ENCODE peak calls at places on chromosome 9, in nine cellular contexts. One of them, this sample, is unnamed.

GRCh38 chr9:127877566-127877998 is at the start of gene AK1:
- DNase-seq in IMR-90: peak
- DNase-seq in kidney: peak
- DNase-seq in Karpas-422: no peak
- DNase-seq in MM.1S: no peak
- DNase-seq in mesendoderm: peak
- DNase-seq in mesenchymal stem cell: peak
- DNase-seq in HCT116: no peak
- DNase-seq in neuronal stem cell: peak
- DNase-seq in this sample: peak

GRCh38 chr9:122213102-122213588 is 15.6 kb downstream of the LHX6 start:
- DNase-seq in IMR-90: no peak
- DNase-seq in kidney: no peak
- DNase-seq in Karpas-422: no peak
- DNase-seq in MM.1S: no peak
- DNase-seq in mesendoderm: no peak
- DNase-seq in mesenchymal stem cell: no peak
- DNase-seq in HCT116: no peak
- DNase-seq in neuronal stem cell: no peak
- DNase-seq in this sample: no peak

GRCh38 chr9:90964101-90965020 is 162.7 kb downstream of the SYK start:
- DNase-seq in IMR-90: no peak
- DNase-seq in kidney: no peak
- DNase-seq in Karpas-422: no peak
- DNase-seq in MM.1S: peak
- DNase-seq in mesendoderm: peak
- DNase-seq in mesenchymal stem cell: peak
- DNase-seq in HCT116: peak
- DNase-seq in neuronal stem cell: no peak
- DNase-seq in this sample: no peak

GRCh38 chr9:120689860-120690259 is 24.4 kb downstream of the MEGF9 start:
- DNase-seq in IMR-90: peak
- DNase-seq in kidney: no peak
- DNase-seq in Karpas-422: no peak
- DNase-seq in MM.1S: no peak
- DNase-seq in mesendoderm: no peak
- DNase-seq in mesenchymal stem cell: no peak
- DNase-seq in HCT116: no peak
- DNase-seq in neuronal stem cell: peak
- DNase-seq in this sample: no peak

GRCh38 chr9:132210472-132211145 is 48.8 kb downstream of the NTNG2 start:
- DNase-seq in IMR-90: peak
- DNase-seq in kidney: no peak
- DNase-seq in Karpas-422: no peak
- DNase-seq in MM.1S: no peak
- DNase-seq in mesendoderm: no peak
- DNase-seq in mesenchymal stem cell: no peak
- DNase-seq in HCT116: no peak
- DNase-seq in neuronal stem cell: no peak
- DNase-seq in this sample: peak

GRCh38 chr9:99387416-99387815 is 165.3 kb downstream of the SEC61B start:
- DNase-seq in IMR-90: no peak
- DNase-seq in kidney: no peak
- DNase-seq in Karpas-422: no peak
- DNase-seq in MM.1S: no peak
- DNase-seq in mesendoderm: no peak
- DNase-seq in mesenchymal stem cell: no peak
- DNase-seq in HCT116: no peak
- DNase-seq in neuronal stem cell: no peak
- DNase-seq in this sample: no peak

GRCh38 chr9:4743131-4743875 is 2.3 kb upstream of the AK3 start:
- DNase-seq in IMR-90: no peak
- DNase-seq in kidney: no peak
- DNase-seq in Karpas-422: no peak
- DNase-seq in MM.1S: no peak
- DNase-seq in mesendoderm: peak
- DNase-seq in mesenchymal stem cell: peak
- DNase-seq in HCT116: no peak
- DNase-seq in neuronal stem cell: no peak
- DNase-seq in this sample: no peak

GRCh38 chr9:84966876-84967830 is 297.6 kb downstream of the NTRK2 start:
- DNase-seq in IMR-90: no peak
- DNase-seq in kidney: no peak
- DNase-seq in Karpas-422: peak
- DNase-seq in MM.1S: no peak
- DNase-seq in mesendoderm: peak
- DNase-seq in mesenchymal stem cell: no peak
- DNase-seq in HCT116: no peak
- DNase-seq in neuronal stem cell: no peak
- DNase-seq in this sample: no peak

GRCh38 chr9:72030762-72031161 is 29.7 kb downstream of the C9orf57 start:
- DNase-seq in IMR-90: no peak
- DNase-seq in kidney: no peak
- DNase-seq in Karpas-422: no peak
- DNase-seq in MM.1S: no peak
- DNase-seq in mesendoderm: no peak
- DNase-seq in mesenchymal stem cell: no peak
- DNase-seq in HCT116: no peak
- DNase-seq in neuronal stem cell: no peak
- DNase-seq in this sample: no peak

GRCh38 chr9:109278848-109279247 is 42.0 kb downstream of the EPB41L4B start:
- DNase-seq in IMR-90: no peak
- DNase-seq in kidney: no peak
- DNase-seq in Karpas-422: no peak
- DNase-seq in MM.1S: no peak
- DNase-seq in mesendoderm: no peak
- DNase-seq in mesenchymal stem cell: no peak
- DNase-seq in HCT116: no peak
- DNase-seq in neuronal stem cell: no peak
- DNase-seq in this sample: no peak

GRCh38 chr9:4926239-4926638 is 58.8 kb upstream of the JAK2 start:
- DNase-seq in IMR-90: no peak
- DNase-seq in kidney: no peak
- DNase-seq in Karpas-422: no peak
- DNase-seq in MM.1S: no peak
- DNase-seq in mesendoderm: no peak
- DNase-seq in mesenchymal stem cell: no peak
- DNase-seq in HCT116: no peak
- DNase-seq in neuronal stem cell: no peak
- DNase-seq in this sample: no peak

GRCh38 chr9:4366649-4367330 is 66.9 kb upstream of the GLIS3 start:
- DNase-seq in IMR-90: peak
- DNase-seq in kidney: no peak
- DNase-seq in Karpas-422: peak
- DNase-seq in MM.1S: peak
- DNase-seq in mesendoderm: peak
- DNase-seq in mesenchymal stem cell: peak
- DNase-seq in HCT116: peak
- DNase-seq in neuronal stem cell: peak
- DNase-seq in this sample: peak

DNA sequence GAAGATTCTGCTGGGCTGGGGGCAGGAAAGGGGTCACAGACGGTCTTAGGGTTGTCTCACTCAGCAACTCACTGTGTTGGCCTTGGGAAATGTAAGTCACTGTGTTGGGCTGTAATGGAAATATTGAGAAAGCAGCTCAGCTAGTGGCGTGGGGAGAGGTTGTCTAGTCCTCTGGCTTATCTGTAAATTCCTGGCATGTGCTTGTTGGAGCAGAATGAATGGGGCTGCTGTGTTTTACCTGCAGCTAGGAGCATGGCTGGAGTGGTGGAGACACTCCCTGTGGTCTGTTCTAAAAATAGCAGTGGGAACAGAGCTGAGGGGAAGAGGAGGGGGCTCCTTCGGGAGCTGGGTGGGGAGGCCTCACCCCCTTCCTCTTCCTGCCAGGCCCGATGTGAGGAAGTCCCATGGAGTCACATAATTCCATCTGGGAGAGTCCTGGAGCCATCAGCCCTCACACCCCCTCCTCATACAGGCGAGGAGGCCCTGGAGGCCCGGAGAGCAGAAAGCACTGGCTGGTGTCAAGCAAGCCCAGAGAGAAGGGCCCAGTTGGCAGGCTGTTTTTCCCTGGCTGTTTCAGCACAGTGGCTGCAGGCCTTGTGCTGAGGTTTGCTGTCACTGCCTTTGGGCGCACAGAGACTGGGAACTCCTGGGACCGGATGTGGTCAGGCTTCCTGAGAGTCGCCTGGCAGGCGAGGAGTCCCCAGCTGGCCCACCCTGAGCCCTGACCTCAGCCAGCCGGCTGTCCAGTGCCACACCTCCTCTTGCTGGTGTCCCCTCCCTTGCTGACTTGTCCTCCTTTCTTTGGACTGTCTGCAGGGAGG is 84.9 kb downstream of the RGS3 start:
- DNase-seq in IMR-90: no peak
- DNase-seq in kidney: peak
- DNase-seq in Karpas-422: no peak
- DNase-seq in MM.1S: peak
- DNase-seq in mesendoderm: peak
- DNase-seq in mesenchymal stem cell: peak
- DNase-seq in HCT116: no peak
- DNase-seq in neuronal stem cell: no peak
- DNase-seq in this sample: no peak
- H3K27ac ChIP-seq in IMR-90: no peak
- H3K27ac ChIP-seq in kidney: peak
- H3K27ac ChIP-seq in Karpas-422: no peak
- H3K27ac ChIP-seq in MM.1S: peak
- H3K27ac ChIP-seq in mesendoderm: peak
- H3K27ac ChIP-seq in mesenchymal stem cell: no peak
- H3K27ac ChIP-seq in HCT116: no peak
- H3K27ac ChIP-seq in neuronal stem cell: no peak
- H3K27ac ChIP-seq in this sample: no peak

DNA sequence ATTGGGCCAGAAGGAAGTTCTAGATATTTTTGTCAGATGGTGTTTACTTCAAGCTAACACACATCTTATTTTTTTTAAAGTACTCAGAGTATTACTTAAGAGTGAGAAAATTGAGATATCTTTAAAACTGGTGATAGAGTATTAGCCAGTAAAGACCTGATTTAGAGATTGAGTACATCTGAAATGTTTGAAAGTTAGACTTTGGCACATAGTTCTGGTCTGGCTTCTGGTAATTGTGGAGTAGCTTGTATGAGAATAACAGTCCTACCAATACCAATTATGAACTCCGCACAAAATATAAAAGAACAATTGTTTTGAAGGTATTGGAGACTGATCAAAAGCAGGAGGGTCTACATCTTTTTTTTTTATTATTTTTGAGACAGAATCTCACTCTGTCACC is 44.5 kb upstream of the GLIPR2 start:
- DNase-seq in IMR-90: no peak
- DNase-seq in kidney: no peak
- DNase-seq in Karpas-422: peak
- DNase-seq in MM.1S: no peak
- DNase-seq in mesendoderm: no peak
- DNase-seq in mesenchymal stem cell: no peak
- DNase-seq in HCT116: no peak
- DNase-seq in neuronal stem cell: no peak
- DNase-seq in this sample: no peak
- H3K9ac ChIP-seq in IMR-90: peak
- H3K9ac ChIP-seq in kidney: no peak
- H3K9ac ChIP-seq in Karpas-422: no peak
- H3K9ac ChIP-seq in MM.1S: no peak
- H3K9ac ChIP-seq in mesendoderm: no peak
- H3K9ac ChIP-seq in mesenchymal stem cell: peak
- H3K9ac ChIP-seq in HCT116: no peak
- H3K9ac ChIP-seq in neuronal stem cell: no peak
- H3K9ac ChIP-seq in this sample: no peak

GRCh38 chr9:126348911-126349550 is 22.4 kb downstream of the MVB12B start:
- DNase-seq in IMR-90: no peak
- DNase-seq in kidney: no peak
- DNase-seq in Karpas-422: no peak
- DNase-seq in MM.1S: no peak
- DNase-seq in mesendoderm: no peak
- DNase-seq in mesenchymal stem cell: no peak
- DNase-seq in HCT116: no peak
- DNase-seq in neuronal stem cell: no peak
- DNase-seq in this sample: peak
- H3K27ac ChIP-seq in IMR-90: no peak
- H3K27ac ChIP-seq in kidney: no peak
- H3K27ac ChIP-seq in Karpas-422: no peak
- H3K27ac ChIP-seq in MM.1S: no peak
- H3K27ac ChIP-seq in mesendoderm: no peak
- H3K27ac ChIP-seq in mesenchymal stem cell: no peak
- H3K27ac ChIP-seq in HCT116: no peak
- H3K27ac ChIP-seq in neuronal stem cell: no peak
- H3K27ac ChIP-seq in this sample: peak

GRCh38 chr9:124852121-124852828 is 985 bp upstream of the WDR38 start:
- DNase-seq in IMR-90: no peak
- DNase-seq in kidney: no peak
- DNase-seq in Karpas-422: no peak
- DNase-seq in MM.1S: no peak
- DNase-seq in mesendoderm: no peak
- DNase-seq in mesenchymal stem cell: no peak
- DNase-seq in HCT116: no peak
- DNase-seq in neuronal stem cell: no peak
- DNase-seq in this sample: no peak

GRCh38 chr9:124853605-124854143 is 414 bp downstream of the WDR38 start:
- DNase-seq in IMR-90: no peak
- DNase-seq in kidney: no peak
- DNase-seq in Karpas-422: peak
- DNase-seq in MM.1S: no peak
- DNase-seq in mesendoderm: no peak
- DNase-seq in mesenchymal stem cell: no peak
- DNase-seq in HCT116: no peak
- DNase-seq in neuronal stem cell: no peak
- DNase-seq in this sample: no peak

GRCh38 chr9:124854822-124855221 is 1.6 kb downstream of the WDR38 start:
- DNase-seq in IMR-90: no peak
- DNase-seq in kidney: no peak
- DNase-seq in Karpas-422: peak
- DNase-seq in MM.1S: no peak
- DNase-seq in mesendoderm: no peak
- DNase-seq in mesenchymal stem cell: no peak
- DNase-seq in HCT116: no peak
- DNase-seq in neuronal stem cell: no peak
- DNase-seq in this sample: no peak

GRCh38 chr9:124854161-124854560 is 901 bp downstream of the WDR38 start:
- DNase-seq in IMR-90: no peak
- DNase-seq in kidney: no peak
- DNase-seq in Karpas-422: peak
- DNase-seq in MM.1S: no peak
- DNase-seq in mesendoderm: no peak
- DNase-seq in mesenchymal stem cell: no peak
- DNase-seq in HCT116: no peak
- DNase-seq in neuronal stem cell: no peak
- DNase-seq in this sample: no peak

DNA sequence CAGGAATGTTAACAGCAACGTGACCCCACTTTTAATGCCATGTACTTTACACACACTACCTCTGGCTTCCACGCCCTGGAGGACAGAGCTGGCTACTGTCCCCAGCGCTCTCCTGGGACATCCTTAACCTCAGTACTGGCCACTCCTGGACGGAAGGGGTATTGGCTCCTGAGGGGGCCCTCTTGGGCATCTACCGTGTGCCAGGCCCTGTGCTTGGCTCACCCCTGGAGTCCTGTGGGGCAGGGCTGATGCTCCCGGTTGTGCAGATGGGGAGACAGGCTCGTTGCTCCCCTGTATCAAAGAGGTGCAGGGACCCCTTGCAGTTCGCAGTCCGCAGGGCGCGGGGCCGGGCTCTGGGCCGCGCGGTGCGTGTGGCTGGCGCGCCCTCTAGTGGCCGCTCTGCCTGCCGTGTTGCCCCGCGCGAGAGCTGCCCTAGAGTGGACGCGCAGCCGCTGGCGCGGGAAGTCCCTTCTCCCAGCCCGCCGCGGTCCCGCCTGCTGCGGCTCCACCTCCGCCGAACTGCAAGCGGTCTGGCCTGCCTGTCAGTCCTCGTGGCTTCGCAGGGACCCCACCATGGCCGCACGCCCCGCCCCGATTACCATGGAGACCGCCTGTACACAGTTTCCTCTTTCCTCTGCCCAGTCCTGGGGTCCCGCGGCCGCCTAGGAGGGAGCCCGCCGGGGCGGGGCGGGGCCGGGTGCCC is at the start of gene WDR38:
- DNase-seq in IMR-90: peak
- DNase-seq in kidney: peak
- DNase-seq in Karpas-422: peak
- DNase-seq in MM.1S: peak
- DNase-seq in mesendoderm: peak
- DNase-seq in mesenchymal stem cell: peak
- DNase-seq in HCT116: peak
- DNase-seq in neuronal stem cell: peak
- DNase-seq in this sample: peak
- H3K9ac ChIP-seq in IMR-90: peak
- H3K9ac ChIP-seq in kidney: no peak
- H3K9ac ChIP-seq in Karpas-422: peak
- H3K9ac ChIP-seq in MM.1S: peak
- H3K9ac ChIP-seq in mesendoderm: peak
- H3K9ac ChIP-seq in mesenchymal stem cell: peak
- H3K9ac ChIP-seq in HCT116: peak
- H3K9ac ChIP-seq in neuronal stem cell: peak
- H3K9ac ChIP-seq in this sample: peak

This sample was measured in PC-3.